ENCODE peak calls at places on chromosome 3, in eight cellular contexts. R is AG10803, Z is astrocyte of the spinal cord, E is uterus, D is cardiac fibroblast, F is PC-9, A is ascending aorta, N is epithelial cell of proximal tubule. B is an unnamed sample.

GRCh38 chr3:128054363-128054762 is 2.1 kb downstream of the SEC61A1 start:
- DNase-seq in R (peak; percentile 59), Z (peak; percentile 41), E (no peak), D (no peak), F (no peak), A (no peak), N (no peak), B (peak; percentile 62)

GRCh38 chr3:141000027-141000663 is 51.0 kb upstream of the SPSB4 start:
- DNase-seq in R (peak; percentile 48), Z (peak; percentile 49), E (peak; percentile 55), D (peak; percentile 65), F (peak; percentile 21), A (no peak), N (no peak), B (peak; percentile 70)

GRCh38 chr3:112132975-112133448 is at the start of gene GCSAM:
- DNase-seq in R (no peak), Z (no peak), E (no peak), D (no peak), F (no peak), A (peak; percentile 25), N (no peak), B (peak; percentile 59)

GRCh38 chr3:16668776-16669545 is 63.7 kb upstream of the DAZL start:
- DNase-seq in R (peak; percentile 77), Z (no peak), E (no peak), D (no peak), F (no peak), A (no peak), N (no peak), B (no peak)

GRCh38 chr3:97896129-97896528 is 74.3 kb downstream of the CRYBG3 start:
- DNase-seq in R (no peak), Z (no peak), E (no peak), D (no peak), F (no peak), A (no peak), N (no peak), B (no peak)

GRCh38 chr3:144590854-144591253 is 619.2 kb downstream of the DIPK2A start:
- DNase-seq in R (peak; percentile 66), Z (peak; percentile 89), E (no peak), D (peak; percentile 73), F (no peak), A (no peak), N (peak; percentile 4), B (no peak)

GRCh38 chr3:160564205-160564922 is 1.0 kb downstream of the KPNA4 start:
- DNase-seq in R (no peak), Z (no peak), E (no peak), D (no peak), F (no peak), A (no peak), N (no peak), B (no peak)

GRCh38 chr3:177977381-177978158 is 558.7 kb upstream of the KCNMB2 start:
- DNase-seq in R (peak; percentile 93), Z (peak; percentile 91), E (no peak), D (peak; percentile 69), F (no peak), A (no peak), N (peak; percentile 85), B (no peak)

GRCh38 chr3:38368238-38368637 is 21.7 kb downstream of the XYLB start:
- DNase-seq in R (no peak), Z (no peak), E (no peak), D (no peak), F (no peak), A (no peak), N (no peak), B (no peak)

GRCh38 chr3:191376742-191377141 is 46.4 kb upstream of the UTS2B start:
- DNase-seq in R (peak; percentile 80), Z (peak; percentile 82), E (no peak), D (peak; percentile 82), F (peak; percentile 26), A (no peak), N (peak; percentile 51), B (no peak)

GRCh38 chr3:160154033-160154432 is 71.2 kb upstream of the C3orf80 start:
- DNase-seq in R (peak; percentile 32), Z (peak; percentile 76), E (no peak), D (peak; percentile 13), F (no peak), A (no peak), N (no peak), B (peak; percentile 57)

GRCh38 chr3:61561374-61562041 is at the start of gene PTPRG:
- DNase-seq in R (peak; percentile 95), Z (peak; percentile 95), E (peak; percentile 90), D (peak; percentile 97), F (peak; percentile 83), A (peak; percentile 61), N (peak; percentile 48), B (peak; percentile 92)

GRCh38 chr3:25486932-25487331 is 58.9 kb downstream of the RARB start:
- DNase-seq in R (no peak), Z (no peak), E (no peak), D (no peak), F (no peak), A (no peak), N (no peak), B (no peak)

GRCh38 chr3:186593862-186594261 is 19.0 kb upstream of the AHSG start:
- DNase-seq in R (no peak), Z (no peak), E (no peak), D (no peak), F (no peak), A (no peak), N (no peak), B (no peak)

GRCh38 chr3:124654470-124654845 is 75.8 kb upstream of the UMPS start:
- DNase-seq in R (no peak), Z (no peak), E (no peak), D (no peak), F (no peak), A (no peak), N (no peak), B (no peak)

GRCh38 chr3:169389925-169390253 is 273.6 kb downstream of the MECOM start:
- DNase-seq in R (no peak), Z (no peak), E (no peak), D (no peak), F (no peak), A (no peak), N (no peak), B (no peak)

GRCh38 chr3:193874997-193875593 is 260.9 kb upstream of the HES1 start:
- DNase-seq in R (no peak), Z (no peak), E (no peak), D (no peak), F (no peak), A (no peak), N (no peak), B (no peak)

GRCh38 chr3:186786810-186787375 is 3.5 kb downstream of the EIF4A2 start:
- DNase-seq in R (no peak), Z (no peak), E (no peak), D (no peak), F (no peak), A (no peak), N (no peak), B (no peak)

GRCh38 chr3:193040836-193041672 is 123.4 kb upstream of the MB21D2 start:
- DNase-seq in R (peak; percentile 58), Z (peak; percentile 66), E (no peak), D (peak; percentile 70), F (no peak), A (no peak), N (peak; percentile 20), B (no peak)

GRCh38 chr3:124780767-124781485 is 50.7 kb downstream of the UMPS start:
- DNase-seq in R (peak; percentile 91), Z (peak; percentile 61), E (peak; percentile 74), D (peak; percentile 90), F (no peak), A (peak; percentile 46), N (no peak), B (peak; percentile 48)

DNA sequence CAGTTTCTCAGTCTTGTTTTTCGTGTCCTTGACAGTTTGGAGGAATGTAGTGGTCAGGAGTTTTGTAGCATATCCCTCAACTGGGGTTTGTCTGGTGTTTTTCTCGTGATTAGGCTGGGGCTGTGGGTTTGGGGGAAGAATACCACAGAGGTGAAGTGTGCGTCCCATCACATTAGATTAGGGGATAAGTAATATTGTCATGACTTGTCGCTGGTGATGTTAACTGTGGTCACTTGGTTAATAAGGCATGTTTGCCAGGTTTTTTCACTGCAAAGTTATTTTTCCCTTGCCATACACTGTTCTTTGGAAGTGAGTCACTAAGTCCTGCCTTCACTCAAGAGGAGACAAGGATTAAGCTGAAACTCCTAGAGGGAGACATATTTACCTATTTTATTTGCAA is 39.1 kb downstream of the PAK2 start:
- DNase-seq in R (peak; percentile 86), Z (peak; percentile 76), E (no peak), D (peak; percentile 68), F (no peak), A (no peak), N (peak; percentile 44), B (no peak)
- H3K4me3 ChIP-seq in R (no peak overlapping the region), Z (no peak overlapping the region), E (no peak overlapping the region), D (no peak overlapping the region), F (no peak overlapping the region), A (no peak overlapping the region), N (no peak overlapping the region), B (no peak overlapping the region)

GRCh38 chr3:150082898-150083652 is 112.4 kb upstream of the PFN2 start:
- DNase-seq in R (no peak), Z (no peak), E (no peak), D (no peak), F (no peak), A (no peak), N (no peak), B (no peak)
- H3K4me3 ChIP-seq in R (peak overlapping the region; percentile 49), Z (peak overlapping the region; percentile 34), E (no peak overlapping the region), D (peak overlapping the region; percentile 22), F (no peak overlapping the region), A (peak overlapping the region; percentile 44), N (no peak overlapping the region), B (no peak overlapping the region)

GRCh38 chr3:104066658-104067057 is 1300.1 kb upstream of the ALCAM start:
- DNase-seq in R (peak; percentile 36), Z (peak; percentile 26), E (no peak), D (peak; percentile 3), F (no peak), A (no peak), N (peak; percentile 43), B (no peak)

GRCh38 chr3:104070906-104071305 is 1295.8 kb upstream of the ALCAM start:
- DNase-seq in R (no peak), Z (no peak), E (no peak), D (no peak), F (no peak), A (no peak), N (no peak), B (no peak)

GRCh38 chr3:104069114-104069513 is 1297.6 kb upstream of the ALCAM start:
- DNase-seq in R (peak; percentile 3), Z (peak; percentile 13), E (no peak), D (no peak), F (no peak), A (no peak), N (peak; percentile 38), B (no peak)
- H3K4me3 ChIP-seq in R (no peak overlapping the region), Z (no peak overlapping the region), E (no peak overlapping the region), D (no peak overlapping the region), F (no peak overlapping the region), A (no peak overlapping the region), N (no peak overlapping the region), B (no peak overlapping the region)

DNA sequence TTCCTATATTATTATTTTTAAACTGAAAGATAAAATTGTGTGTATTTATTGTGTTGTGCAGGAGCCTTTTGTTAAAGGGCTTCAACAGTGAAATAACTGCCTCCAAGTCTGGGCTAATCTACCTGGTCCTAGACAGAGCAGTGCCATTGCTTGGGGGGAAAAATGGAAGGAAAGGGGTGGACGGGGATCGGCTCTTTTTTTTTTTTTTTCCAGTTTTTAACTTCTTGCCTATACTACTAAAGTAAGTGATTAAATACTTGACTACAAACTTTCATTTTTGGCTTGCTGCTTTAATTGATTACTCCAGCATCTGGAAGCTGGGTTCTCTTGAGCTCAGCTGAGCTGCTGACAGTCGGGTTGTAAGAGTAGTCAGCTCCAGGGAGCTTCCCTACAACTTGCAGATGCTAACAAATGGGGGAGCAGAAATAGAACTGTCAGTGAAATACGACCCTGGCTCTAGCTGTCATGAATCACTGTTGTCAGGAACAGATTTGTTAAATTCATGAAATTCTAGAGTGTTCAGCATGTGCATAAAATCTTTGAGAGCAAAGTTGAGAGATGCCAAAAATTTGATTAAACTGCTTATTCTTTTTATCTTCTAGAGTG is 276.7 kb downstream of the ROBO1 start:
- DNase-seq in R (peak; percentile 0), Z (peak; percentile 17), E (no peak), D (peak; percentile 5), F (no peak), A (no peak), N (no peak), B (no peak)
- H3K4me3 ChIP-seq in R (no peak overlapping the region), Z (no peak overlapping the region), E (no peak overlapping the region), D (no peak overlapping the region), F (no peak overlapping the region), A (no peak overlapping the region), N (no peak overlapping the region), B (no peak overlapping the region)

B was measured in adrenal gland.